ENCODE peak calls at places on chromosomes 5 and 9, in eight cellular contexts. G, C, Z, L, W, I, Q and U are unnamed samples.

GRCh38 chr5:84242286-84242685 is 142.4 kb downstream of the EDIL3 start:
- DNase-seq in I (no peak), Q (no peak), C (no peak), G (no peak), Z (no peak), L (no peak), W (no peak), U (no peak)

GRCh38 chr5:31449175-31449574 is 82.7 kb downstream of the DROSHA start:
- DNase-seq in C (no peak), I (no peak), Z (no peak), L (no peak), Q (no peak), G (no peak), W (no peak), U (no peak)

GRCh38 chr9:7376838-7377237 is 422.7 kb downstream of the DMAC1 start:
- DNase-seq in W (no peak), L (no peak), Z (no peak), Q (no peak), C (no peak), I (no peak), G (no peak), U (no peak)

GRCh38 chr9:10903969-10904368 is 291.2 kb upstream of the PTPRD start:
- DNase-seq in G (no peak), I (no peak), Q (peak), W (no peak), L (no peak), C (no peak), Z (no peak), U (no peak)

GRCh38 chr9:20405086-20405485 is 217.2 kb downstream of the MLLT3 start:
- DNase-seq in G (no peak), W (no peak), C (no peak), I (no peak), L (no peak), Q (no peak), Z (no peak), U (no peak)

GRCh38 chr5:150593593-150593992 is 46.9 kb upstream of the SYNPO start:
- DNase-seq in C (peak), I (no peak), Z (no peak), Q (no peak), W (peak), L (no peak), G (no peak), U (no peak)

GRCh38 chr9:114387678-114388431 is at the start of gene AKNA:
- DNase-seq in G (peak), Q (peak), L (peak), W (peak), I (no peak), C (peak), Z (peak), U (peak)

GRCh38 chr9:130042406-130042930 is 521 bp downstream of the FNBP1 start:
- DNase-seq in I (no peak), C (peak), L (peak), Z (no peak), Q (no peak), W (peak), G (peak), U (no peak)

GRCh38 chr5:103340717-103341397 is 82.3 kb downstream of the MACIR start:
- DNase-seq in I (no peak), G (no peak), L (no peak), Z (no peak), C (no peak), Q (peak), W (no peak), U (no peak)

GRCh38 chr9:9792144-9792857 is 820.5 kb downstream of the PTPRD start:
- DNase-seq in Z (no peak), G (no peak), L (no peak), C (no peak), W (no peak), Q (no peak), I (no peak), U (no peak)

GRCh38 chr5:55411881-55412280 is 104.1 kb downstream of the MTREX start:
- DNase-seq in C (no peak), W (no peak), Q (no peak), L (no peak), G (no peak), Z (no peak), I (no peak), U (no peak)

GRCh38 chr9:81801190-81801589 is 111.8 kb upstream of the TLE1 start:
- DNase-seq in W (no peak), I (no peak), L (no peak), Q (no peak), G (no peak), C (no peak), Z (no peak), U (no peak)

GRCh38 chr5:31036407-31036806 is 157.1 kb upstream of the CDH6 start:
- DNase-seq in Q (peak), I (no peak), L (no peak), G (no peak), Z (no peak), C (no peak), W (no peak), U (no peak)

GRCh38 chr5:151880304-151880703 is 44.3 kb downstream of the GLRA1 start:
- DNase-seq in W (no peak), Q (no peak), I (no peak), C (no peak), L (no peak), Z (no peak), G (no peak), U (no peak)

GRCh38 chr5:160500776-160501175 is 79.1 kb downstream of the PTTG1 start:
- DNase-seq in G (no peak), Q (no peak), W (no peak), Z (no peak), L (no peak), I (no peak), C (no peak), U (no peak)

GRCh38 chr9:131422241-131422792 is 28.4 kb downstream of the PRRC2B start:
- DNase-seq in Q (peak), I (no peak), G (no peak), C (peak), Z (peak), L (no peak), W (no peak), U (peak)

GRCh38 chr5:174708466-174709207 is 15.7 kb upstream of the MSX2 start:
- DNase-seq in L (no peak), W (no peak), I (no peak), C (no peak), Q (no peak), G (no peak), Z (no peak), U (no peak)

GRCh38 chr5:180831139-180832080 is 28.8 kb upstream of the MGAT1 start:
- DNase-seq in C (peak), Q (peak), Z (peak), L (peak), I (no peak), W (peak), G (peak), U (peak)

GRCh38 chr5:79924936-79925893 is 65.8 kb downstream of the MTX3 start:
- DNase-seq in G (no peak), L (no peak), C (no peak), W (no peak), Q (no peak), Z (no peak), I (no peak), U (no peak)

GRCh38 chr5:2557435-2557834 is 194.0 kb downstream of the IRX2 start:
- DNase-seq in W (no peak), L (no peak), G (no peak), I (no peak), Z (no peak), C (peak), Q (no peak), U (no peak)

GRCh38 chr9:38036359-38037084 is 32.5 kb downstream of the SHB start:
- DNase-seq in I (no peak), W (no peak), C (no peak), Z (peak), Q (no peak), G (no peak), L (no peak), U (peak)

GRCh38 chr9:131641618-131642495 is 96.5 kb downstream of the PRRT1B start:
- DNase-seq in L (no peak), Z (peak), C (no peak), W (peak), I (no peak), Q (no peak), G (no peak), U (peak)

GRCh38 chr5:148687427-148687826 is 33.1 kb upstream of the HTR4 start:
- DNase-seq in G (no peak), W (no peak), Q (peak), Z (no peak), L (no peak), I (no peak), C (no peak), U (no peak)

GRCh38 chr9:109101810-109102209 is 17.9 kb downstream of the TMEM245 start:
- DNase-seq in Q (peak), W (no peak), I (no peak), C (no peak), L (no peak), Z (no peak), G (no peak), U (peak)

GRCh38 chr5:166772770-166773169 is 1518.7 kb upstream of the WWC1 start:
- DNase-seq in W (no peak), I (no peak), Q (no peak), C (no peak), Z (no peak), G (no peak), L (no peak), U (no peak)

GRCh38 chr5:159826351-159827222 is 89.7 kb upstream of the ADRA1B start:
- DNase-seq in Q (no peak), I (no peak), G (peak), W (no peak), C (no peak), Z (no peak), L (no peak), U (no peak)

GRCh38 chr5:95641803-95642220 is 4.8 kb upstream of the RFESD start:
- DNase-seq in Z (peak), G (peak), L (no peak), C (no peak), I (no peak), Q (no peak), W (no peak), U (peak)

GRCh38 chr5:83430130-83431010 is 41.2 kb upstream of the VCAN start:
- DNase-seq in W (peak), C (peak), Z (no peak), I (no peak), Q (peak), L (no peak), G (peak), U (peak)

GRCh38 chr5:141155540-141156374 is 5.9 kb downstream of the PCDHB6 start:
- DNase-seq in G (no peak), I (no peak), Z (no peak), C (no peak), Q (no peak), W (no peak), L (no peak), U (no peak)

GRCh38 chr9:69758981-69759477 is 782 bp downstream of the PTAR1 start:
- DNase-seq in W (no peak), C (no peak), L (no peak), I (no peak), Q (no peak), Z (no peak), G (no peak), U (no peak)

GRCh38 chr9:13279284-13280162 is at the start of gene MPDZ:
- DNase-seq in Z (peak), C (no peak), Q (peak), W (peak), G (peak), I (no peak), L (peak), U (peak)

GRCh38 chr9:36548454-36548853 is 24.2 kb upstream of the MELK start:
- DNase-seq in C (no peak), Z (no peak), W (no peak), G (no peak), Q (no peak), I (no peak), L (no peak), U (no peak)

GRCh38 chr9:99863955-99864354 is 42.3 kb downstream of the NR4A3 start:
- DNase-seq in L (no peak), W (no peak), Q (no peak), C (no peak), G (no peak), Z (no peak), I (no peak), U (no peak)

GRCh38 chr9:114837923-114838322 is 32.1 kb upstream of the TNFSF15 start:
- DNase-seq in L (no peak), W (no peak), C (no peak), G (no peak), Q (no peak), Z (no peak), I (no peak), U (no peak)

GRCh38 chr5:154385236-154385512 is 60.6 kb upstream of the SAP30L start:
- DNase-seq in C (peak), W (peak), L (no peak), Q (no peak), G (no peak), I (no peak), Z (no peak), U (no peak)

GRCh38 chr9:19720374-19720773 is 68.5 kb downstream of the SLC24A2 start:
- DNase-seq in L (no peak), W (no peak), Z (no peak), C (no peak), Q (peak), G (no peak), I (no peak), U (no peak)

GRCh38 chr9:133046900-133047295 is 14.9 kb upstream of the CEL start:
- DNase-seq in G (no peak), Z (no peak), W (no peak), I (no peak), C (no peak), Q (no peak), L (no peak), U (no peak)
- TF ChIP-seq POLR2AphosphoS5 in G (no peak), Z (no peak), W (no peak), I (no peak), C (no peak), Q (no peak), L (no peak), U (no peak)

DNA sequence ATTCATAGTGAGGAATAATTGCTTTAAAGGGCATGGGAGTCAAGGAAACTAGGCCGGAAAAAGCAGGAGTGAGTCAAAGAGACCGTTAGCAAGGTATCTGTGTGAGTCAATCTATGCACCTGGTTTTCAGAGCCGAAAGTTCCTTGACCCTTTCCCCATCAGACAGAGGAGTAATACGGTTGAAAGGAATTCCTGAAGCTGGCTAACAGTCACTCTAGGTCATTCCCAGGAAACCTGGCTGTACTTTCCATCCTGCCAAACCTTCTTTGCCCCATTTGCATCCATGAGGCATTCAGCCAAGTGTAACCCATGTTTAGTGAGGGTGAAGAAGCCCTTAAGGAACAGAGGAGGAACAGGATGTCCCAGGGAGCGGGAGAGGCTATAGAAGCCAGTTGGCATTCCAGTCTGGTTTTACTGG is 16.2 kb downstream of the RBM18 start:
- DNase-seq in Q (peak), C (no peak), G (no peak), I (no peak), Z (peak), L (no peak), W (no peak), U (peak)
- H3K27ac ChIP-seq in Q (peak), C (no peak), G (no peak), I (no peak), Z (peak), L (no peak), W (no peak), U (peak)

DNA sequence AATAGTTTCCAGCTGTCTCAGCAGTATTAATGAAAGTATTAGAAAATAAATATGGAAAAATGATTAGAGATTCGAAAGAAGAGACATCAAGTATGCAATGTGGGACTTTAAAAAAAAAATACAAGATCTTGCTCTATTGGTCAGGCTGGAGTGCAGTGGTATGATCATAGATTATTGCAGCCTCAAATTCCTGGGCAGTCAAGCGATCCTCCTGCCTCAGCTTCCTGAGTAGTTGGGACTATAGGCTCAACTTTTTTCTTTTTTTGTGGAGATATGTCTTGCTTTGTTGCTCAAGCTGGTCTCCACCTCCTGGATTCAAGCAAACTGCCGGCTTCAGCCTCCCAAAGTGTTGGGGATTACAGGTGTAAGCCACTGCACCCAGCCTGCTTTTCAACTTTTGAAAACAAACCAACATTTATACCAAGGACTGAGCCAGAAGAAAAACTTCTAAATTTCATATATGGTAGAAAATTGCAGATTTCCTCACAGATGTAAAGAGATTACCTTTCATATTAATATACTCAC is 323.1 kb downstream of the ADGRV1 start:
- DNase-seq in G (no peak), L (no peak), I (no peak), Q (no peak), Z (no peak), C (no peak), W (no peak), U (no peak)
- TF ChIP-seq POLR2AphosphoS5 in G (no peak), L (no peak), I (no peak), Q (no peak), Z (no peak), C (no peak), W (no peak), U (no peak)

DNA sequence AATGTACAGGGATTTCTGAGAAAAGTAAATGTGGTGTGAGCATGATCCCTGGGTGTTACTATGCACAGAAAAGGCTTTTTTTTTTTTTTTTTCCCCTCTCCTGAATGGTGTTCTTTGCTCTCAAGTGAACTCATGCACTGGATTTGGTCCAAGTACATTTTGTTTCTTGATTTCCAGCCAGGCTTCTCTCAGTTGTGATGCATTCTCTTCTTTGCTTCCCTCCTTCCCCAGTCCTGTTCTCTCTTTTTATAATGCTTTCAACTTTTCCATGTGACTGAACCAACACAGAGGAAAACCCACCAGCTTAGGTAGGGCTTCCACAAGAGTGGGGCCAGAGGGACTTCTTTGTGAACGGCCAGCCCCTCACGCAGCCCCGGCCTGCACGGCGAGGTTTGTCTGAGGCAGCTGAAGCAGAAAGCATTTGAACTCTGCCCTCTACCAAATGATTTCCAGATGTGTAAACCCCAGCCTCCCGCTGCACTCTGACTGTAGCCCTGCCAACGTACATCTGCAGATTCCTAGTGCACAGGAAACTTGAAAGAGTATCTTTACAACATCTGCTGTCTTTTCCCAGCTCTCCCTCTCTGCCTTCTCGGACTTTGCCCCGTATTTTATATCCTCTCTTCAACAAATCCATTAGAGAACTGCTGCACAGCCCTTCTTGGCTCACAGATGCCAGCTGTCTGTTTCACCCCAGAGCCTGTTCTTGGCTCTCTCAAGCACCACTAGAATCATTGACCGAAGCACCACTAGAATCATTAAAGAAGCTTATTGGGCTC is 71.8 kb upstream of the CD180 start:
- DNase-seq in Z (peak), Q (peak), C (no peak), I (no peak), G (peak), L (peak), W (peak), U (peak)
- H3K27ac ChIP-seq in Z (peak), Q (peak), C (peak), I (peak), G (peak), L (peak), W (peak), U (peak)

DNA sequence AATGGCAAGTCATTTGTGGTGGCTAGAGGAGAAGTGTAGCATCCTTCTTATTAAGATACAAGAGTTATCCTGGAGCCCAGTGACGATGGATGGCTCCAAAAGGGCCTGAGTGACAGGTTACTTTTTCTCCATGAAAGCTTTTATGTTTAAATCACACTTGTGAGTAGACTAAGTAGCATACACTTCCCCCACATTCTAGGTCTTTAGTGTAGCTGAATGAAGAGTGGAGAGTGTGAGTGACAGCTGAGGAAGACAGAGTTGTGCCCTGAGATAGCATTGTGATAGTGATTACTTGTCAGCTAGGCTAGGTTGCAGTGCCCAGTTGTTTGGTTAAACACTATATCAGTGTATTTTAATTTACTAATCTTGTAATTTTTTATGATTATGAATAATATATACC is 337.8 kb downstream of the TENT4A start:
- DNase-seq in G (no peak), L (no peak), Z (no peak), C (no peak), W (no peak), I (no peak), Q (no peak), U (no peak)
- TF ChIP-seq POLR2AphosphoS5 in G (no peak), L (no peak), Z (no peak), C (no peak), W (no peak), I (no peak), Q (no peak), U (no peak)

GRCh38 chr5:91464886-91465646 is 81.9 kb upstream of the ARRDC3 start:
- DNase-seq in W (no peak), I (no peak), G (no peak), Q (no peak), Z (no peak), C (no peak), L (no peak), U (no peak)

GRCh38 chr5:91468643-91469422 is 85.7 kb upstream of the ARRDC3 start:
- DNase-seq in Q (no peak), Z (no peak), W (no peak), I (no peak), G (no peak), C (no peak), L (no peak), U (no peak)

GRCh38 chr5:91474201-91474600 is 91.1 kb upstream of the ARRDC3 start:
- DNase-seq in W (no peak), C (no peak), Z (no peak), L (no peak), G (no peak), Q (no peak), I (no peak), U (no peak)

DNA sequence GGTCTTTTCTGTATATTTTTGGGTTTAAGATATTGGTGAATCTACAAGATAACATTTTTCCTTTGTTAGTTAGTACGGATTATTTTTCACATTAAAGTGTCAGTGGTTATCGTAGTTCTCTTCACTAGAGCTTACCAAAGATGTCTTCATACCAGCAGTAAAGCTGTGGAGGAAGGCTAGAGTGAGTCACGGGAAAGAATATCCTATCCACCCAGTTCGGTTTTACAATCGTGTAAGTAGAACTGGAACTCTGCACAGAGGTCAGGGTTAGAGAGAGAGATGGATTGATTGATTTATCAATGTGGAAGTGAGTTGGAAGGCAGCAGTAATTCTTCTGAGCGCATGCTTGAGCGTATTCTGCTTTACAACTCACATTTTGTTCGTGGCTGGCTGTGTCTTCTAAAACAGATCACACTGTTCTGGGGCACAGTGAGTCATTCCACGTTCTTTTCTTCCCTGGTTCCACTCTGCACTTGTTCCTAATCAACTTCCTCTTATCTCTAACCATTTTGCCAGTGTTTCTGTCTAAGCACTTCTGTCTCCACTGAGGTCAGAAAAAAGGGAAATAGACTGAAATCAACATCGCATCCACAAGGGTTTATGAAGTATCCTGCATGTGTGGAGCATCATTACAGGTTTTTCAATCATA is 86.5 kb upstream of the ARRDC3 start:
- DNase-seq in I (no peak), G (no peak), Q (no peak), W (no peak), Z (no peak), L (no peak), C (no peak), U (no peak)
- H3K27ac ChIP-seq in I (no peak), G (peak), Q (no peak), W (peak), Z (no peak), L (peak), C (peak), U (no peak)